ENCODE peak calls at places on chromosome 19, in eight cellular contexts. W is heart right ventricle; Q is Calu3; N is stimulated activated CD4-positive, alpha-beta T cell treated with anti-CD3 and anti-CD28 coated beads, Interleukin-2, amount 100 ng/mL, for 24 hours; F is substantia nigra; L is PC-3; J is fibroblast of pulmonary artery; H is tibial artery. U is an unnamed sample.

GRCh38 chr19:33487901-33488817 is 33.4 kb downstream of the PEPD start:
- DNase-seq in W (no peak), Q (no peak), N (no peak), F (no peak), L (no peak), J (no peak), H (peak; percentile 43), U (no peak)

GRCh38 chr19:49442354-49442753 is 1.0 kb upstream of the SLC17A7 start:
- DNase-seq in W (peak; percentile 44), Q (peak; percentile 32), N (no peak), F (no peak), L (peak; percentile 20), J (no peak), H (peak; percentile 79), U (no peak)

GRCh38 chr19:367963-368623 is 23.5 kb upstream of the MIER2 start:
- DNase-seq in W (no peak), Q (no peak), N (no peak), F (no peak), L (no peak), J (no peak), H (no peak), U (no peak)

GRCh38 chr19:30856376-30856775 is 484.2 kb downstream of the ZNF536 start:
- DNase-seq in W (no peak), Q (no peak), N (no peak), F (no peak), L (no peak), J (no peak), H (no peak), U (no peak)

GRCh38 chr19:49165111-49165750 is 7.6 kb downstream of the TRPM4 start:
- DNase-seq in W (peak; percentile 64), Q (no peak), N (no peak), F (no peak), L (peak; percentile 71), J (no peak), H (peak; percentile 81), U (peak; percentile 90)

GRCh38 chr19:49116544-49116943 is 2.4 kb downstream of the LIN7B start:
- DNase-seq in W (no peak), Q (no peak), N (no peak), F (no peak), L (no peak), J (no peak), H (no peak), U (no peak)

GRCh38 chr19:19997656-19998268 is 41.5 kb downstream of the ZNF682 start:
- DNase-seq in W (peak; percentile 6), Q (no peak), N (peak; percentile 40), F (no peak), L (no peak), J (no peak), H (no peak), U (peak; percentile 14)

GRCh38 chr19:18841400-18841799 is 9.6 kb downstream of the UPF1 start:
- DNase-seq in W (no peak), Q (no peak), N (no peak), F (no peak), L (no peak), J (no peak), H (no peak), U (no peak)

GRCh38 chr19:47429140-47429793 is 9.9 kb upstream of the MEIS3 start:
- DNase-seq in W (no peak), Q (no peak), N (no peak), F (no peak), L (no peak), J (no peak), H (no peak), U (no peak)

GRCh38 chr19:12703056-12703455 is 6.6 kb upstream of the FBXW9 start:
- DNase-seq in W (no peak), Q (no peak), N (no peak), F (no peak), L (peak; percentile 52), J (peak; percentile 56), H (no peak), U (peak; percentile 44)

U was measured in cardiac muscle cell.